ENCODE peak calls at places on chromosome 4, in eight cellular contexts. R is activated CD4-positive, CD25-positive, alpha-beta regulatory T cell treated with anti-CD3 and anti-CD28 coated beads, Interleukin-2, amount 50 U/mL, for 16 hours; G is activated CD4-positive, alpha-beta T cell treated with anti-CD3 and anti-CD28 coated beads, Interleukin-2, amount 10 ng/mL, durations not matched to agents 7 days and 5 days; V is mucosa of gallbladder; D is B cell; H is fibroblast of lung; C is GM23248; F is cardiac muscle cell. Y is an unnamed sample.
A peak's percentile ranks its signal among the peaks of the same experiment; 100 is the strongest.

GRCh38 chr4:186906722-186907121 is 183.1 kb upstream of the FAT1 start:
- DNase-seq in R (no peak), G (no peak), V (no peak), D (no peak), H (no peak), C (no peak), F (no peak), Y (no peak)

GRCh38 chr4:76197971-76198410 is 15.6 kb downstream of the SCARB2 start:
- DNase-seq in R (no peak), G (no peak), V (peak; percentile 53), D (no peak), H (peak; percentile 89), C (peak; percentile 77), F (peak; percentile 79), Y (no peak)

GRCh38 chr4:31234494-31234893 is 514.3 kb downstream of the PCDH7 start:
- DNase-seq in R (no peak), G (no peak), V (no peak), D (no peak), H (no peak), C (no peak), F (no peak), Y (no peak)

GRCh38 chr4:13329340-13329850 is 154.7 kb downstream of the RAB28 start:
- DNase-seq in R (no peak), G (no peak), V (no peak), D (no peak), H (no peak), C (no peak), F (no peak), Y (no peak)

GRCh38 chr4:52641853-52642563 is 17.1 kb downstream of the USP46 start:
- DNase-seq in R (no peak), G (no peak), V (no peak), D (no peak), H (peak; percentile 74), C (peak; percentile 67), F (no peak), Y (no peak)

GRCh38 chr4:13159041-13159620 is 325.0 kb downstream of the RAB28 start:
- DNase-seq in R (no peak), G (no peak), V (no peak), D (no peak), H (peak; percentile 58), C (peak; percentile 51), F (no peak), Y (no peak)

GRCh38 chr4:8015512-8015911 is 75.9 kb upstream of the AFAP1 start:
- DNase-seq in R (no peak), G (no peak), V (no peak), D (no peak), H (no peak), C (peak; percentile 47), F (peak; percentile 16), Y (no peak)

GRCh38 chr4:1080961-1081688 is 32.2 kb downstream of the RNF212 start:
- DNase-seq in R (no peak), G (no peak), V (no peak), D (no peak), H (peak; percentile 72), C (peak; percentile 81), F (peak; percentile 25), Y (no peak)

GRCh38 chr4:2462218-2462991 is 6.5 kb upstream of the RNF4 start:
- DNase-seq in R (no peak), G (peak; percentile 61), V (peak; percentile 60), D (peak; percentile 57), H (peak; percentile 79), C (peak; percentile 87), F (peak; percentile 80), Y (peak; percentile 70)

GRCh38 chr4:153207561-153207960 is 3.3 kb downstream of the TRIM2 start:
- DNase-seq in R (no peak), G (no peak), V (peak; percentile 47), D (no peak), H (no peak), C (peak; percentile 33), F (peak; percentile 29), Y (peak; percentile 66)

GRCh38 chr4:14771504-14772175 is 230.6 kb upstream of the CPEB2 start:
- DNase-seq in R (no peak), G (no peak), V (no peak), D (no peak), H (no peak), C (no peak), F (no peak), Y (no peak)

GRCh38 chr4:89119836-89120235 is 8.5 kb downstream of the TIGD2 start:
- DNase-seq in R (no peak), G (no peak), V (no peak), D (no peak), H (peak; percentile 52), C (peak; percentile 36), F (no peak), Y (no peak)

GRCh38 chr4:180828455-180829018 is 1414.7 kb upstream of the TENM3 start:
- DNase-seq in R (no peak), G (no peak), V (peak; percentile 16), D (no peak), H (peak; percentile 69), C (peak; percentile 78), F (peak; percentile 86), Y (no peak)

GRCh38 chr4:54659213-54660144 is 1.7 kb downstream of the KIT start:
- DNase-seq in R (no peak), G (no peak), V (no peak), D (no peak), H (peak; percentile 8), C (no peak), F (peak; percentile 33), Y (peak; percentile 42)

GRCh38 chr4:112318239-112319142 is 21.3 kb downstream of the ALPK1 start:
- DNase-seq in R (no peak), G (no peak), V (no peak), D (no peak), H (no peak), C (no peak), F (no peak), Y (no peak)

GRCh38 chr4:684611-685010 is 4.3 kb downstream of the SLC49A3 start:
- DNase-seq in R (no peak), G (no peak), V (no peak), D (no peak), H (no peak), C (no peak), F (no peak), Y (no peak)

GRCh38 chr4:158255727-158256324 is 45.5 kb downstream of the TMEM144 start:
- DNase-seq in R (no peak), G (no peak), V (no peak), D (no peak), H (peak; percentile 46), C (peak; percentile 77), F (peak; percentile 76), Y (no peak)

GRCh38 chr4:146124023-146124680 is 51.4 kb upstream of the LSM6 start:
- DNase-seq in R (no peak), G (no peak), V (no peak), D (no peak), H (peak; percentile 8), C (peak; percentile 24), F (peak; percentile 11), Y (no peak)

GRCh38 chr4:80183196-80184052 is 13.9 kb upstream of the PRDM8 start:
- DNase-seq in R (no peak), G (peak; percentile 22), V (no peak), D (peak; percentile 50), H (peak; percentile 46), C (peak; percentile 44), F (peak; percentile 16), Y (no peak)

GRCh38 chr4:184734758-184735157 is 862 bp upstream of the CENPU start:
- DNase-seq in R (no peak), G (no peak), V (no peak), D (no peak), H (no peak), C (no peak), F (no peak), Y (no peak)

GRCh38 chr4:19130836-19131235 is 1109.3 kb upstream of the LCORL start:
- DNase-seq in R (no peak), G (no peak), V (no peak), D (no peak), H (peak; percentile 94), C (peak; percentile 68), F (peak; percentile 7), Y (no peak)

GRCh38 chr4:147336252-147336651 is 144.6 kb upstream of the EDNRA start:
- DNase-seq in R (no peak), G (no peak), V (no peak), D (no peak), H (peak; percentile 53), C (peak; percentile 3), F (peak; percentile 32), Y (no peak)